ENCODE peak calls at places on chromosomes 6 and 20, in six cellular contexts. F is NCI-H446; V is fibroblast of pulmonary artery; S is activated effector memory CD4-positive, alpha-beta T cell treated with anti-CD3 and anti-CD28 coated beads, Interleukin-2, amount 50 U/mL, for 16 hours; I is activated naive CD8-positive, alpha-beta T cell treated with anti-CD3 and anti-CD28 coated beads, Interleukin-2, amount 50 U/mL, for 24 hours; Q is fibroblast of lung. W is an unnamed sample.

GRCh38 chr6:154057098-154057497 is 18.1 kb downstream of the OPRM1 start:
- DNase-seq in Q (no peak), F (no peak), V (no peak), I (no peak), S (no peak), W (no peak)

GRCh38 chr6:63750400-63750799 is 114.8 kb downstream of the PHF3 start:
- DNase-seq in I (no peak), F (no peak), V (no peak), S (no peak), Q (no peak), W (no peak)

GRCh38 chr6:119284861-119285521 is 64.6 kb downstream of the MAN1A1 start:
- DNase-seq in S (no peak), Q (no peak), V (no peak), I (peak), F (no peak), W (no peak)

GRCh38 chr6:157514659-157515496 is 133.9 kb downstream of the ZDHHC14 start:
- DNase-seq in V (peak), F (no peak), Q (peak), I (no peak), S (no peak), W (no peak)

GRCh38 chr6:108616544-108616943 is 55.8 kb downstream of the FOXO3 start:
- DNase-seq in F (no peak), S (no peak), V (peak), Q (no peak), I (no peak), W (no peak)

GRCh38 chr6:140979642-140980091 is 1153.1 kb upstream of the GJE1 start:
- DNase-seq in Q (peak), I (no peak), F (no peak), S (no peak), V (peak), W (no peak)

GRCh38 chr6:89500486-89501020 is 67.6 kb downstream of the ANKRD6 start:
- DNase-seq in I (no peak), S (no peak), Q (no peak), V (no peak), F (no peak), W (no peak)

GRCh38 chr6:15504581-15505350 is 158.1 kb downstream of the DTNBP1 start:
- DNase-seq in Q (peak), V (peak), F (peak), I (no peak), S (peak), W (peak)

GRCh38 chr20:57891067-57891466 is 181.3 kb upstream of the PMEPA1 start:
- DNase-seq in V (no peak), F (no peak), Q (no peak), I (no peak), S (peak), W (no peak)